ENCODE peak calls at places on chromosomes 13 and 19, in nine cellular contexts. One of them, this sample, is unnamed.

GRCh38 chr13:113990321-113990837 is 16.5 kb upstream of the C13orf46 start:
- DNase-seq in nucleus accumbens: no peak
- DNase-seq in DMS53: no peak
- DNase-seq in nephron progenitor cell: no peak
- DNase-seq in transverse colon: no peak
- DNase-seq in left ventricle myocardium inferior: no peak
- DNase-seq in head of caudate nucleus: no peak
- DNase-seq in SW 1271: no peak
- DNase-seq in glomerular endothelial cell: no peak
- DNase-seq in this sample: peak; percentile 1

GRCh38 chr13:44768775-44769578 is 192.8 kb upstream of the TSC22D1 start:
- DNase-seq in nucleus accumbens: no peak
- DNase-seq in DMS53: peak; percentile 6
- DNase-seq in nephron progenitor cell: no peak
- DNase-seq in transverse colon: no peak
- DNase-seq in left ventricle myocardium inferior: no peak
- DNase-seq in head of caudate nucleus: peak; percentile 14
- DNase-seq in SW 1271: no peak
- DNase-seq in glomerular endothelial cell: no peak
- DNase-seq in this sample: no peak

GRCh38 chr13:21694831-21695230 is 24.0 kb downstream of the FGF9 start:
- DNase-seq in nucleus accumbens: no peak
- DNase-seq in DMS53: no peak
- DNase-seq in nephron progenitor cell: no peak
- DNase-seq in transverse colon: no peak
- DNase-seq in left ventricle myocardium inferior: peak; percentile 52
- DNase-seq in head of caudate nucleus: no peak
- DNase-seq in SW 1271: no peak
- DNase-seq in glomerular endothelial cell: no peak
- DNase-seq in this sample: no peak

GRCh38 chr19:37329686-37330085 is 41.2 kb upstream of the ZNF527 start:
- DNase-seq in nucleus accumbens: no peak
- DNase-seq in DMS53: peak; percentile 73
- DNase-seq in nephron progenitor cell: no peak
- DNase-seq in transverse colon: no peak
- DNase-seq in left ventricle myocardium inferior: no peak
- DNase-seq in head of caudate nucleus: no peak
- DNase-seq in SW 1271: peak; percentile 1
- DNase-seq in glomerular endothelial cell: no peak
- DNase-seq in this sample: no peak

GRCh38 chr19:1259206-1259872 is 9.8 kb upstream of the CIRBP start:
- DNase-seq in nucleus accumbens: no peak
- DNase-seq in DMS53: peak; percentile 78
- DNase-seq in nephron progenitor cell: peak; percentile 74
- DNase-seq in transverse colon: peak; percentile 88
- DNase-seq in left ventricle myocardium inferior: peak; percentile 85
- DNase-seq in head of caudate nucleus: no peak
- DNase-seq in SW 1271: peak; percentile 79
- DNase-seq in glomerular endothelial cell: no peak
- DNase-seq in this sample: peak; percentile 90

GRCh38 chr13:93173656-93174055 is 53.0 kb upstream of the GPC6 start:
- DNase-seq in nucleus accumbens: no peak
- DNase-seq in DMS53: no peak
- DNase-seq in nephron progenitor cell: no peak
- DNase-seq in transverse colon: no peak
- DNase-seq in left ventricle myocardium inferior: no peak
- DNase-seq in head of caudate nucleus: no peak
- DNase-seq in SW 1271: no peak
- DNase-seq in glomerular endothelial cell: no peak
- DNase-seq in this sample: no peak

GRCh38 chr13:24152292-24153214 is 8.0 kb upstream of the SPATA13 start:
- DNase-seq in nucleus accumbens: no peak
- DNase-seq in DMS53: no peak
- DNase-seq in nephron progenitor cell: no peak
- DNase-seq in transverse colon: no peak
- DNase-seq in left ventricle myocardium inferior: no peak
- DNase-seq in head of caudate nucleus: no peak
- DNase-seq in SW 1271: no peak
- DNase-seq in glomerular endothelial cell: no peak
- DNase-seq in this sample: no peak

GRCh38 chr19:56692496-56692895 is 20.9 kb upstream of the ZNF835 start:
- DNase-seq in nucleus accumbens: peak; percentile 53
- DNase-seq in DMS53: peak; percentile 18
- DNase-seq in nephron progenitor cell: no peak
- DNase-seq in transverse colon: no peak
- DNase-seq in left ventricle myocardium inferior: no peak
- DNase-seq in head of caudate nucleus: peak; percentile 65
- DNase-seq in SW 1271: no peak
- DNase-seq in glomerular endothelial cell: no peak
- DNase-seq in this sample: no peak

GRCh38 chr13:30806784-30807183 is 71.4 kb downstream of the ALOX5AP start:
- DNase-seq in nucleus accumbens: no peak
- DNase-seq in DMS53: peak; percentile 21
- DNase-seq in nephron progenitor cell: no peak
- DNase-seq in transverse colon: no peak
- DNase-seq in left ventricle myocardium inferior: no peak
- DNase-seq in head of caudate nucleus: no peak
- DNase-seq in SW 1271: peak; percentile 5
- DNase-seq in glomerular endothelial cell: no peak
- DNase-seq in this sample: no peak

GRCh38 chr13:73107459-73107858 is 48.7 kb downstream of the KLF5 start:
- DNase-seq in nucleus accumbens: no peak
- DNase-seq in DMS53: no peak
- DNase-seq in nephron progenitor cell: no peak
- DNase-seq in transverse colon: no peak
- DNase-seq in left ventricle myocardium inferior: no peak
- DNase-seq in head of caudate nucleus: no peak
- DNase-seq in SW 1271: no peak
- DNase-seq in glomerular endothelial cell: no peak
- DNase-seq in this sample: no peak

GRCh38 chr19:49128545-49129237 is 9.3 kb downstream of the PPFIA3 start:
- DNase-seq in nucleus accumbens: no peak
- DNase-seq in DMS53: no peak
- DNase-seq in nephron progenitor cell: no peak
- DNase-seq in transverse colon: no peak
- DNase-seq in left ventricle myocardium inferior: no peak
- DNase-seq in head of caudate nucleus: no peak
- DNase-seq in SW 1271: no peak
- DNase-seq in glomerular endothelial cell: no peak
- DNase-seq in this sample: no peak

GRCh38 chr13:41621716-41622508 is 164.6 kb downstream of the RGCC start:
- DNase-seq in nucleus accumbens: no peak
- DNase-seq in DMS53: no peak
- DNase-seq in nephron progenitor cell: no peak
- DNase-seq in transverse colon: no peak
- DNase-seq in left ventricle myocardium inferior: no peak
- DNase-seq in head of caudate nucleus: no peak
- DNase-seq in SW 1271: no peak
- DNase-seq in glomerular endothelial cell: no peak
- DNase-seq in this sample: no peak

GRCh38 chr19:1131718-1132552 is 28.1 kb downstream of the GPX4 start:
- DNase-seq in nucleus accumbens: peak; percentile 16
- DNase-seq in DMS53: no peak
- DNase-seq in nephron progenitor cell: peak; percentile 73
- DNase-seq in transverse colon: peak; percentile 93
- DNase-seq in left ventricle myocardium inferior: peak; percentile 86
- DNase-seq in head of caudate nucleus: peak; percentile 40
- DNase-seq in SW 1271: peak; percentile 67
- DNase-seq in glomerular endothelial cell: peak; percentile 48
- DNase-seq in this sample: peak; percentile 92

GRCh38 chr19:35037716-35038622 is 3.6 kb upstream of the HPN start:
- DNase-seq in nucleus accumbens: peak; percentile 13
- DNase-seq in DMS53: no peak
- DNase-seq in nephron progenitor cell: no peak
- DNase-seq in transverse colon: no peak
- DNase-seq in left ventricle myocardium inferior: no peak
- DNase-seq in head of caudate nucleus: no peak
- DNase-seq in SW 1271: no peak
- DNase-seq in glomerular endothelial cell: no peak
- DNase-seq in this sample: no peak

GRCh38 chr13:90633849-90634248 is 713.6 kb upstream of the MIR17HG start:
- DNase-seq in nucleus accumbens: no peak
- DNase-seq in DMS53: no peak
- DNase-seq in nephron progenitor cell: no peak
- DNase-seq in transverse colon: no peak
- DNase-seq in left ventricle myocardium inferior: no peak
- DNase-seq in head of caudate nucleus: no peak
- DNase-seq in SW 1271: no peak
- DNase-seq in glomerular endothelial cell: no peak
- DNase-seq in this sample: no peak

GRCh38 chr19:11673608-11674041 is 65.1 kb downstream of the ZNF823 start:
- DNase-seq in nucleus accumbens: peak; percentile 68
- DNase-seq in DMS53: peak; percentile 66
- DNase-seq in nephron progenitor cell: peak; percentile 47
- DNase-seq in transverse colon: peak; percentile 70
- DNase-seq in left ventricle myocardium inferior: peak; percentile 66
- DNase-seq in head of caudate nucleus: peak; percentile 80
- DNase-seq in SW 1271: no peak
- DNase-seq in glomerular endothelial cell: peak; percentile 42
- DNase-seq in this sample: peak; percentile 65

GRCh38 chr19:3604987-3605343 is 1.7 kb downstream of the TBXA2R start:
- DNase-seq in nucleus accumbens: no peak
- DNase-seq in DMS53: no peak
- DNase-seq in nephron progenitor cell: no peak
- DNase-seq in transverse colon: no peak
- DNase-seq in left ventricle myocardium inferior: no peak
- DNase-seq in head of caudate nucleus: no peak
- DNase-seq in SW 1271: no peak
- DNase-seq in glomerular endothelial cell: no peak
- DNase-seq in this sample: no peak

GRCh38 chr19:1279261-1279660 is 3.9 kb downstream of the FAM174C start:
- DNase-seq in nucleus accumbens: no peak
- DNase-seq in DMS53: no peak
- DNase-seq in nephron progenitor cell: no peak
- DNase-seq in transverse colon: no peak
- DNase-seq in left ventricle myocardium inferior: no peak
- DNase-seq in head of caudate nucleus: no peak
- DNase-seq in SW 1271: no peak
- DNase-seq in glomerular endothelial cell: no peak
- DNase-seq in this sample: no peak

GRCh38 chr19:48230555-48231129 is 25.1 kb downstream of the CARD8 start:
- DNase-seq in nucleus accumbens: no peak
- DNase-seq in DMS53: no peak
- DNase-seq in nephron progenitor cell: no peak
- DNase-seq in transverse colon: no peak
- DNase-seq in left ventricle myocardium inferior: no peak
- DNase-seq in head of caudate nucleus: no peak
- DNase-seq in SW 1271: no peak
- DNase-seq in glomerular endothelial cell: no peak
- DNase-seq in this sample: no peak

GRCh38 chr19:35738021-35738886 is 4.0 kb downstream of the IGFLR1 start:
- DNase-seq in nucleus accumbens: no peak
- DNase-seq in DMS53: no peak
- DNase-seq in nephron progenitor cell: no peak
- DNase-seq in transverse colon: no peak
- DNase-seq in left ventricle myocardium inferior: no peak
- DNase-seq in head of caudate nucleus: no peak
- DNase-seq in SW 1271: no peak
- DNase-seq in glomerular endothelial cell: no peak
- DNase-seq in this sample: no peak

GRCh38 chr13:94947392-94947791 is 235.0 kb upstream of the SOX21 start:
- DNase-seq in nucleus accumbens: no peak
- DNase-seq in DMS53: no peak
- DNase-seq in nephron progenitor cell: no peak
- DNase-seq in transverse colon: no peak
- DNase-seq in left ventricle myocardium inferior: no peak
- DNase-seq in head of caudate nucleus: no peak
- DNase-seq in SW 1271: no peak
- DNase-seq in glomerular endothelial cell: no peak
- DNase-seq in this sample: no peak

GRCh38 chr19:46878613-46879375 is 18.0 kb downstream of the ARHGAP35 start:
- DNase-seq in nucleus accumbens: no peak
- DNase-seq in DMS53: no peak
- DNase-seq in nephron progenitor cell: no peak
- DNase-seq in transverse colon: no peak
- DNase-seq in left ventricle myocardium inferior: no peak
- DNase-seq in head of caudate nucleus: no peak
- DNase-seq in SW 1271: peak; percentile 10
- DNase-seq in glomerular endothelial cell: no peak
- DNase-seq in this sample: no peak

GRCh38 chr13:61900033-61900432 is 484.4 kb upstream of the PCDH20 start:
- DNase-seq in nucleus accumbens: no peak
- DNase-seq in DMS53: no peak
- DNase-seq in nephron progenitor cell: no peak
- DNase-seq in transverse colon: no peak
- DNase-seq in left ventricle myocardium inferior: no peak
- DNase-seq in head of caudate nucleus: no peak
- DNase-seq in SW 1271: no peak
- DNase-seq in glomerular endothelial cell: no peak
- DNase-seq in this sample: no peak

GRCh38 chr19:40445945-40446784 is 2.0 kb upstream of the SERTAD3 start:
- DNase-seq in nucleus accumbens: no peak
- DNase-seq in DMS53: peak; percentile 75
- DNase-seq in nephron progenitor cell: peak; percentile 54
- DNase-seq in transverse colon: peak; percentile 60
- DNase-seq in left ventricle myocardium inferior: no peak
- DNase-seq in head of caudate nucleus: no peak
- DNase-seq in SW 1271: no peak
- DNase-seq in glomerular endothelial cell: no peak
- DNase-seq in this sample: peak; percentile 73

GRCh38 chr13:22128413-22129198 is 457.7 kb downstream of the FGF9 start:
- DNase-seq in nucleus accumbens: no peak
- DNase-seq in DMS53: no peak
- DNase-seq in nephron progenitor cell: no peak
- DNase-seq in transverse colon: peak; percentile 10
- DNase-seq in left ventricle myocardium inferior: no peak
- DNase-seq in head of caudate nucleus: no peak
- DNase-seq in SW 1271: no peak
- DNase-seq in glomerular endothelial cell: no peak
- DNase-seq in this sample: no peak

GRCh38 chr13:42174344-42175162 is 97.4 kb upstream of the AKAP11 start:
- DNase-seq in nucleus accumbens: no peak
- DNase-seq in DMS53: no peak
- DNase-seq in nephron progenitor cell: no peak
- DNase-seq in transverse colon: no peak
- DNase-seq in left ventricle myocardium inferior: no peak
- DNase-seq in head of caudate nucleus: no peak
- DNase-seq in SW 1271: no peak
- DNase-seq in glomerular endothelial cell: no peak
- DNase-seq in this sample: no peak

GRCh38 chr19:49256691-49257090 is 68.3 kb downstream of the SLC6A16 start:
- DNase-seq in nucleus accumbens: no peak
- DNase-seq in DMS53: no peak
- DNase-seq in nephron progenitor cell: no peak
- DNase-seq in transverse colon: no peak
- DNase-seq in left ventricle myocardium inferior: no peak
- DNase-seq in head of caudate nucleus: no peak
- DNase-seq in SW 1271: no peak
- DNase-seq in glomerular endothelial cell: peak; percentile 18
- DNase-seq in this sample: no peak

GRCh38 chr13:50236898-50237318 is 221.7 kb downstream of the KCNRG start:
- DNase-seq in nucleus accumbens: no peak
- DNase-seq in DMS53: no peak
- DNase-seq in nephron progenitor cell: no peak
- DNase-seq in transverse colon: no peak
- DNase-seq in left ventricle myocardium inferior: no peak
- DNase-seq in head of caudate nucleus: no peak
- DNase-seq in SW 1271: no peak
- DNase-seq in glomerular endothelial cell: no peak
- DNase-seq in this sample: no peak

GRCh38 chr13:45082964-45083363 is 37.3 kb upstream of the GTF2F2 start:
- DNase-seq in nucleus accumbens: no peak
- DNase-seq in DMS53: no peak
- DNase-seq in nephron progenitor cell: no peak
- DNase-seq in transverse colon: no peak
- DNase-seq in left ventricle myocardium inferior: no peak
- DNase-seq in head of caudate nucleus: no peak
- DNase-seq in SW 1271: no peak
- DNase-seq in glomerular endothelial cell: no peak
- DNase-seq in this sample: no peak

GRCh38 chr13:73025212-73026012 is 33.4 kb upstream of the KLF5 start:
- DNase-seq in nucleus accumbens: no peak
- DNase-seq in DMS53: peak; percentile 35
- DNase-seq in nephron progenitor cell: no peak
- DNase-seq in transverse colon: no peak
- DNase-seq in left ventricle myocardium inferior: no peak
- DNase-seq in head of caudate nucleus: no peak
- DNase-seq in SW 1271: no peak
- DNase-seq in glomerular endothelial cell: no peak
- DNase-seq in this sample: no peak

GRCh38 chr13:112894673-112895481 is 74.1 kb upstream of the MCF2L start:
- DNase-seq in nucleus accumbens: no peak
- DNase-seq in DMS53: peak; percentile 17
- DNase-seq in nephron progenitor cell: peak; percentile 54
- DNase-seq in transverse colon: no peak
- DNase-seq in left ventricle myocardium inferior: peak; percentile 17
- DNase-seq in head of caudate nucleus: no peak
- DNase-seq in SW 1271: no peak
- DNase-seq in glomerular endothelial cell: no peak
- DNase-seq in this sample: no peak